ENCODE peak calls at places on chromosome 3, in nine cellular contexts. P is lung; X is CD4-positive, alpha-beta memory T cell; W is heart right ventricle; Q is A549; O is ascending aorta; N is right cardiac atrium; V is Panc1; A is CD8-positive, alpha-beta memory T cell. F is an unnamed sample.

GRCh38 chr3:184629555-184630160 is 68.1 kb downstream of the EPHB3 start:
- DNase-seq in A (no peak), V (no peak), X (no peak), W (no peak), Q (no peak), O (no peak), P (no peak), N (no peak), F (no peak)

GRCh38 chr3:115706311-115706829 is 83.1 kb downstream of the GAP43 start:
- DNase-seq in Q (no peak), W (no peak), P (no peak), N (no peak), A (no peak), O (no peak), V (no peak), X (no peak), F (no peak)

GRCh38 chr3:32577621-32578556 is 7.2 kb upstream of the DYNC1LI1 start:
- DNase-seq in P (no peak), W (peak; percentile 34), N (no peak), X (no peak), Q (no peak), V (no peak), A (no peak), O (no peak), F (no peak)

GRCh38 chr3:104388624-104389023 is 978.1 kb upstream of the ALCAM start:
- DNase-seq in Q (no peak), V (no peak), A (no peak), P (no peak), X (no peak), O (no peak), N (no peak), W (no peak), F (no peak)

GRCh38 chr3:124851136-124851535 is 36.0 kb downstream of the ITGB5 start:
- DNase-seq in N (no peak), W (no peak), A (no peak), Q (no peak), O (no peak), P (no peak), V (no peak), X (no peak), F (no peak)

GRCh38 chr3:66610548-66610909 is 109.7 kb upstream of the LRIG1 start:
- DNase-seq in Q (no peak), W (no peak), N (no peak), P (no peak), V (no peak), X (no peak), O (no peak), A (no peak), F (no peak)

GRCh38 chr3:44065311-44065710 is 176.4 kb upstream of the TOPAZ1 start:
- DNase-seq in P (peak; percentile 43), V (no peak), W (peak; percentile 33), N (peak; percentile 56), Q (no peak), A (no peak), X (no peak), O (no peak), F (no peak)

GRCh38 chr3:59884409-59884808 is 834.6 kb upstream of the CFAP20DC start:
- DNase-seq in N (no peak), W (no peak), A (no peak), Q (no peak), O (no peak), V (no peak), P (no peak), X (no peak), F (no peak)

GRCh38 chr3:184786271-184787010 is 25.5 kb upstream of the VPS8 start:
- DNase-seq in O (peak; percentile 43), W (peak; percentile 64), A (no peak), N (peak; percentile 85), Q (no peak), P (no peak), V (no peak), X (no peak), F (peak; percentile 9)

GRCh38 chr3:107740992-107741896 is 218.5 kb downstream of the BBX start:
- DNase-seq in V (no peak), O (no peak), Q (no peak), W (no peak), A (no peak), X (no peak), N (no peak), P (no peak), F (no peak)

GRCh38 chr3:23836536-23837230 is 30.9 kb downstream of the UBE2E1 start:
- DNase-seq in Q (no peak), P (no peak), O (no peak), A (no peak), N (no peak), V (no peak), W (no peak), X (no peak), F (no peak)

GRCh38 chr3:156036258-156037053 is 83.9 kb upstream of the KCNAB1 start:
- DNase-seq in O (no peak), X (no peak), P (no peak), N (no peak), A (no peak), W (no peak), V (no peak), Q (no peak), F (no peak)

GRCh38 chr3:88988906-88989305 is 118.5 kb upstream of the EPHA3 start:
- DNase-seq in V (no peak), Q (no peak), A (no peak), P (no peak), X (no peak), W (no peak), N (no peak), O (no peak), F (no peak)

GRCh38 chr3:65873028-65873427 is 165.7 kb downstream of the MAGI1 start:
- DNase-seq in A (no peak), N (no peak), X (no peak), O (no peak), Q (no peak), V (no peak), P (no peak), W (peak; percentile 22), F (no peak)

GRCh38 chr3:30188713-30189112 is 417.7 kb upstream of the TGFBR2 start:
- DNase-seq in Q (no peak), P (no peak), A (no peak), V (no peak), X (no peak), N (no peak), O (no peak), W (peak; percentile 16), F (no peak)

GRCh38 chr3:49161197-49161596 is 4.9 kb downstream of the CCDC71 start:
- DNase-seq in X (no peak), O (no peak), A (no peak), Q (no peak), V (no peak), P (no peak), N (peak; percentile 31), W (no peak), F (no peak)

GRCh38 chr3:135216659-135217058 is 421.6 kb downstream of the EPHB1 start:
- DNase-seq in P (no peak), V (no peak), A (no peak), X (no peak), W (no peak), Q (no peak), N (no peak), O (no peak), F (no peak)

GRCh38 chr3:125004196-125004595 is 51.6 kb downstream of the HEG1 start:
- DNase-seq in A (no peak), O (no peak), Q (no peak), W (no peak), V (no peak), N (no peak), P (no peak), X (no peak), F (no peak)

GRCh38 chr3:76111808-76112207 is 326.5 kb upstream of the ZNF717 start:
- DNase-seq in X (no peak), V (no peak), W (no peak), O (no peak), N (no peak), Q (no peak), A (no peak), P (no peak), F (no peak)

DNA sequence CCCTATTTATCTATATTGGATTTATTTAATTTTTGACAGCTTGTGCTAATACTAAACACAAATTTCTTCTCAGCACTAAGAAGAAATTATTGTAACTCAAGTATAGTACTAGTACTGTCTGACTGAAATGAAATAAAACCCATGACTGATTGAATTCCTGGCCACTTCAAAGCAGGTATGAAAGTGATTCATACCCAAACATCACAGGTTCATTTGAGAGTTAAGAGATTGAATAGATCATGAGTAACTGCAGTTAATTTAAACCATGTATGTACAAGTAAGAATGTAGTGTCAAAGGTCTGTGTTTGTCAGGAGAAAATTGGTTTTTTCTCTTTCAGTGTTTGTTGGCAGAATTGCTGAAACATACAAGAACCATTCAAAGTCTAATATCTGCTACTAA is 332.0 kb upstream of the GRM7 start:
- DNase-seq in P (no peak), X (no peak), Q (no peak), O (no peak), V (no peak), N (no peak), A (no peak), W (no peak), F (no peak)
- H3K9me3 ChIP-seq in P (no peaks in the 10 kb centered on the region), X (no peaks in the 10 kb centered on the region), Q (no peaks in the 10 kb centered on the region), O (no peaks in the 10 kb centered on the region), V (no peaks in the 10 kb centered on the region), N (no peaks in the 10 kb centered on the region), A (no peaks in the 10 kb centered on the region), W (no peaks in the 10 kb centered on the region), F (no peaks in the 10 kb centered on the region)

DNA sequence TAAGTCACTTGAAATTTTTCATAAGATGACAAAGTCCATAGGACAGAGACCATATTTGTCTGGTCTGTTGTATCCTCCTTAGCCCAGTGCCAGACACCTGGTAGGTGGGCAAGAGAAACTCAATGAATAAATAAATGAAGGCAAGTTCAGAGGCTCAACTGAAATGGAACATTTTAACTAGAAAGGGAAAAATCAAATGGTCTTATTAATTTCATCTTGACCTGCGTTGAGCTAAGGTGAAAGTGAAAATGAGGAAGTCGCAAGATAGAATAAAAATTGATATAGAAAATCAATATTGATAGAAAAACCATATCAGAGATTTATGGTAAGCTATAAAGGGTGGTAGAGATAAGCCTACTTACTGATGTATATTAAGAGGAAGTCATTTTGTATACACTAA is 3.0 kb downstream of the NFKBIZ start:
- DNase-seq in P (no peak), N (no peak), X (no peak), Q (no peak), A (no peak), O (no peak), W (no peak), V (no peak), F (no peak)
- H3K4me3 ChIP-seq in P (no peak overlapping the region), N (peak overlapping the region; percentile 88), X (no peak overlapping the region), Q (peak overlapping the region; percentile 84), A (peak overlapping the region; percentile 92), O (peak overlapping the region; percentile 93), W (peak overlapping the region; percentile 89), V (peak overlapping the region; percentile 86), F (peak overlapping the region; percentile 97)

GRCh38 chr3:172082820-172083513 is 43.6 kb downstream of the FNDC3B start:
- DNase-seq in X (no peak), V (no peak), N (no peak), O (no peak), W (no peak), P (no peak), A (no peak), Q (no peak), F (no peak)
- H3K27ac ChIP-seq in X (no peak overlapping the region), V (peak overlapping the region; percentile 10), N (peak overlapping the region; percentile 83), O (peak overlapping the region; percentile 54), W (peak overlapping the region; percentile 61), P (peak overlapping the region; percentile 93), A (no peak overlapping the region), Q (no peak overlapping the region), F (peak overlapping the region; percentile 68)

DNA sequence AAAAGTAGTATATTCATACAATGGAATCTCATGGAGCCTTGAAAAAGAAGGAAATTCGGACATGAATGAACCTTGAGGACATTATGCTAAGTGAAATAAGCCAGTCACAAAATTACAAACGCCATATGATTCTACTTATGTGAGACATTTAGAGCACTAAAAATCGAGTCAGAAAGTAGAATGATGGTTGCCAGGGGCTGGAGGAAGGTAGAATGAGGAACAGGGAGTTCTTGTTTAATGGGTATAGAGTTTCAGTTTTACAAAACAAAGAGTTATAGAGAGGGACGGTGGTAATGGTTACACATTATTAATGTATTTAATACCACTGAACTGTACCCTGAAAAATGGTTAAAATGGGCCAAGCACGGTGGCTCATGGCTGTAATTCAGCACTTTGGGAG is 19.5 kb downstream of the UBXN7 start:
- DNase-seq in Q (no peak), N (no peak), P (no peak), V (no peak), O (no peak), A (no peak), X (no peak), W (no peak), F (no peak)
- H3K9me3 ChIP-seq in Q (no peaks in the 10 kb centered on the region), N (no peaks in the 10 kb centered on the region), P (no peaks in the 10 kb centered on the region), V (no peaks in the 10 kb centered on the region), O (no peaks in the 10 kb centered on the region), A (no peaks in the 10 kb centered on the region), X (no peaks in the 10 kb centered on the region), W (peaks cover 8% of the 10 kb centered on the region), F (no peaks in the 10 kb centered on the region)

F was measured in esophagus squamous epithelium.